ENCODE peak calls at places on chromosome 4, in nine cellular contexts. U is activated naive CD4-positive, alpha-beta T cell; G is left ventricle myocardium inferior; K is astrocyte; S is stimulated activated CD4-positive, alpha-beta T cell treated with anti-CD3 and anti-CD28 coated beads, Interleukin-2, amount 100 ng/mL, for 48 hours; X is glutamatergic neuron; B is posterior cingulate gyrus; D is A172; O is NCI-H774. F is an unnamed sample.

GRCh38 chr4:155616112-155616511 is 50.5 kb upstream of the GUCY1A1 start:
- DNase-seq in X (no peak), D (no peak), B (no peak), U (no peak), G (no peak), K (no peak), S (no peak), O (no peak), F (no peak)

GRCh38 chr4:70559216-70559830 is 32.7 kb upstream of the AMBN start:
- DNase-seq in X (peak), S (peak), D (peak), K (peak), O (peak), U (no peak), B (peak), G (no peak), F (no peak)

GRCh38 chr4:145580906-145581305 is 38.3 kb upstream of the MMAA start:
- DNase-seq in K (peak), S (no peak), O (no peak), U (no peak), X (no peak), G (no peak), D (no peak), B (no peak), F (no peak)

GRCh38 chr4:169811476-169811875 is 53.7 kb upstream of the HPF1 start:
- DNase-seq in B (no peak), X (no peak), S (no peak), D (no peak), U (no peak), K (no peak), O (no peak), G (no peak), F (no peak)

GRCh38 chr4:118224239-118224829 is 128.5 kb downstream of the PRSS12 start:
- DNase-seq in K (peak), G (no peak), B (no peak), U (no peak), O (peak), X (no peak), D (peak), S (no peak), F (peak)

GRCh38 chr4:24991015-24991414 is 39.7 kb downstream of the LGI2 start:
- DNase-seq in K (peak), U (no peak), D (peak), B (no peak), S (no peak), O (no peak), X (no peak), G (no peak), F (no peak)

GRCh38 chr4:185721190-185721948 is 90.6 kb downstream of the SORBS2 start:
- DNase-seq in X (no peak), S (no peak), G (no peak), O (no peak), D (no peak), U (no peak), K (no peak), B (no peak), F (no peak)

GRCh38 chr4:118816538-118817177 is 19.3 kb downstream of the SEC24D start:
- DNase-seq in X (no peak), B (no peak), K (peak), O (no peak), G (no peak), D (peak), U (no peak), S (no peak), F (peak)

GRCh38 chr4:7418131-7418943 is 16.4 kb downstream of the PSAPL1 start:
- DNase-seq in S (no peak), X (no peak), B (no peak), G (peak), U (no peak), K (no peak), D (no peak), O (no peak), F (no peak)

GRCh38 chr4:86939737-86940141 is 4.9 kb downstream of the AFF1 start:
- DNase-seq in S (no peak), X (no peak), U (no peak), B (no peak), D (no peak), O (no peak), K (peak), G (no peak), F (no peak)

GRCh38 chr4:183636923-183637322 is 22.1 kb downstream of the RWDD4 start:
- DNase-seq in K (peak), X (no peak), D (peak), O (no peak), S (no peak), U (no peak), B (no peak), G (no peak), F (no peak)

GRCh38 chr4:2790583-2791517 is 2.0 kb upstream of the SH3BP2 start:
- DNase-seq in D (no peak), G (no peak), X (peak), O (no peak), K (no peak), S (no peak), B (no peak), U (no peak), F (no peak)

GRCh38 chr4:189974056-189974455 is 33.4 kb downstream of the FRG1 start:
- DNase-seq in U (no peak), K (no peak), G (no peak), X (no peak), O (no peak), B (no peak), S (no peak), D (peak), F (no peak)

GRCh38 chr4:87783781-87784180 is 15.6 kb upstream of the IBSP start:
- DNase-seq in U (no peak), B (no peak), D (no peak), G (no peak), O (no peak), S (no peak), X (no peak), K (peak), F (no peak)

GRCh38 chr4:51840791-51841190 is 2.2 kb upstream of the DCUN1D4 start:
- DNase-seq in D (no peak), K (no peak), U (no peak), O (no peak), B (no peak), G (no peak), X (no peak), S (no peak), F (no peak)

GRCh38 chr4:188329526-188329925 is 190.3 kb downstream of the TRIML1 start:
- DNase-seq in B (no peak), U (no peak), X (no peak), G (no peak), O (no peak), S (no peak), K (no peak), D (no peak), F (no peak)

GRCh38 chr4:145797278-145797677 is 117.3 kb downstream of the C4orf51 start:
- DNase-seq in B (no peak), U (no peak), D (no peak), K (no peak), G (no peak), X (no peak), S (no peak), O (no peak), F (no peak)

GRCh38 chr4:164755432-164755831 is 1.5 kb downstream of the SMIM31 start:
- DNase-seq in D (no peak), K (no peak), O (no peak), X (no peak), U (no peak), S (no peak), B (no peak), G (no peak), F (no peak)